ENCODE peak calls at places on chromosome 10, in eight cellular contexts. One of them, this sample, is unnamed.

GRCh38 chr10:33193867-33194521 is 140.5 kb downstream of the NRP1 start:
- DNase-seq in fibroblast of lung: peak; percentile 54
- DNase-seq in IMR-90: peak; percentile 74
- DNase-seq in choroid plexus epithelial cell: peak; percentile 72
- DNase-seq in cardiac fibroblast: peak; percentile 92
- DNase-seq in lower leg skin: peak; percentile 65
- DNase-seq in spleen: no peak
- DNase-seq in pancreas: no peak
- DNase-seq in this sample: peak; percentile 67

GRCh38 chr10:93218386-93218785 is 144.7 kb downstream of the CYP26A1 start:
- DNase-seq in fibroblast of lung: no peak
- DNase-seq in IMR-90: no peak
- DNase-seq in choroid plexus epithelial cell: no peak
- DNase-seq in cardiac fibroblast: no peak
- DNase-seq in lower leg skin: no peak
- DNase-seq in spleen: no peak
- DNase-seq in pancreas: no peak
- DNase-seq in this sample: no peak

GRCh38 chr10:83078160-83078559 is 1061.1 kb upstream of the GHITM start:
- DNase-seq in fibroblast of lung: peak; percentile 22
- DNase-seq in IMR-90: no peak
- DNase-seq in choroid plexus epithelial cell: no peak
- DNase-seq in cardiac fibroblast: peak; percentile 17
- DNase-seq in lower leg skin: no peak
- DNase-seq in spleen: no peak
- DNase-seq in pancreas: no peak
- DNase-seq in this sample: no peak

GRCh38 chr10:1193561-1193960 is 137.4 kb downstream of the WDR37 start:
- DNase-seq in fibroblast of lung: no peak
- DNase-seq in IMR-90: no peak
- DNase-seq in choroid plexus epithelial cell: no peak
- DNase-seq in cardiac fibroblast: no peak
- DNase-seq in lower leg skin: no peak
- DNase-seq in spleen: no peak
- DNase-seq in pancreas: no peak
- DNase-seq in this sample: no peak

GRCh38 chr10:73339436-73339835 is 19.2 kb downstream of the CFAP70 start:
- DNase-seq in fibroblast of lung: no peak
- DNase-seq in IMR-90: no peak
- DNase-seq in choroid plexus epithelial cell: no peak
- DNase-seq in cardiac fibroblast: no peak
- DNase-seq in lower leg skin: no peak
- DNase-seq in spleen: no peak
- DNase-seq in pancreas: no peak
- DNase-seq in this sample: no peak

GRCh38 chr10:63829020-63829419 is 307.8 kb downstream of the REEP3 start:
- DNase-seq in fibroblast of lung: no peak
- DNase-seq in IMR-90: no peak
- DNase-seq in choroid plexus epithelial cell: peak; percentile 26
- DNase-seq in cardiac fibroblast: peak; percentile 19
- DNase-seq in lower leg skin: no peak
- DNase-seq in spleen: no peak
- DNase-seq in pancreas: no peak
- DNase-seq in this sample: peak; percentile 21

GRCh38 chr10:16746856-16747255 is 70.4 kb downstream of the RSU1 start:
- DNase-seq in fibroblast of lung: no peak
- DNase-seq in IMR-90: no peak
- DNase-seq in choroid plexus epithelial cell: no peak
- DNase-seq in cardiac fibroblast: no peak
- DNase-seq in lower leg skin: no peak
- DNase-seq in spleen: no peak
- DNase-seq in pancreas: no peak
- DNase-seq in this sample: no peak

GRCh38 chr10:43040482-43041256 is 36.2 kb upstream of the RET start:
- DNase-seq in fibroblast of lung: no peak
- DNase-seq in IMR-90: no peak
- DNase-seq in choroid plexus epithelial cell: no peak
- DNase-seq in cardiac fibroblast: no peak
- DNase-seq in lower leg skin: peak; percentile 8
- DNase-seq in spleen: no peak
- DNase-seq in pancreas: no peak
- DNase-seq in this sample: no peak

GRCh38 chr10:6275022-6275997 is 72.6 kb downstream of the PFKFB3 start:
- DNase-seq in fibroblast of lung: peak; percentile 99
- DNase-seq in IMR-90: peak; percentile 99
- DNase-seq in choroid plexus epithelial cell: peak; percentile 97
- DNase-seq in cardiac fibroblast: peak; percentile 99
- DNase-seq in lower leg skin: peak; percentile 96
- DNase-seq in spleen: peak; percentile 97
- DNase-seq in pancreas: no peak
- DNase-seq in this sample: peak; percentile 99

GRCh38 chr10:44373341-44373995 is 11.4 kb downstream of the CXCL12 start:
- DNase-seq in fibroblast of lung: no peak
- DNase-seq in IMR-90: no peak
- DNase-seq in choroid plexus epithelial cell: no peak
- DNase-seq in cardiac fibroblast: no peak
- DNase-seq in lower leg skin: no peak
- DNase-seq in spleen: peak; percentile 69
- DNase-seq in pancreas: no peak
- DNase-seq in this sample: no peak

GRCh38 chr10:132392184-132392800 is 4.7 kb upstream of the PWWP2B start:
- DNase-seq in fibroblast of lung: no peak
- DNase-seq in IMR-90: no peak
- DNase-seq in choroid plexus epithelial cell: no peak
- DNase-seq in cardiac fibroblast: no peak
- DNase-seq in lower leg skin: no peak
- DNase-seq in spleen: peak; percentile 11
- DNase-seq in pancreas: no peak
- DNase-seq in this sample: no peak

GRCh38 chr10:113739577-113739976 is 11.9 kb upstream of the PLEKHS1 start:
- DNase-seq in fibroblast of lung: no peak
- DNase-seq in IMR-90: no peak
- DNase-seq in choroid plexus epithelial cell: no peak
- DNase-seq in cardiac fibroblast: no peak
- DNase-seq in lower leg skin: no peak
- DNase-seq in spleen: no peak
- DNase-seq in pancreas: no peak
- DNase-seq in this sample: no peak

GRCh38 chr10:28879875-28880381 is 202.6 kb downstream of the BAMBI start:
- DNase-seq in fibroblast of lung: no peak
- DNase-seq in IMR-90: no peak
- DNase-seq in choroid plexus epithelial cell: no peak
- DNase-seq in cardiac fibroblast: peak; percentile 5
- DNase-seq in lower leg skin: no peak
- DNase-seq in spleen: no peak
- DNase-seq in pancreas: no peak
- DNase-seq in this sample: no peak

GRCh38 chr10:70479626-70480253 is 1.2 kb downstream of the PALD1 start:
- DNase-seq in fibroblast of lung: no peak
- DNase-seq in IMR-90: no peak
- DNase-seq in choroid plexus epithelial cell: no peak
- DNase-seq in cardiac fibroblast: no peak
- DNase-seq in lower leg skin: no peak
- DNase-seq in spleen: no peak
- DNase-seq in pancreas: no peak
- DNase-seq in this sample: no peak

GRCh38 chr10:70479161-70479531 is 579 bp downstream of the PALD1 start:
- DNase-seq in fibroblast of lung: no peak
- DNase-seq in IMR-90: no peak
- DNase-seq in choroid plexus epithelial cell: no peak
- DNase-seq in cardiac fibroblast: no peak
- DNase-seq in lower leg skin: no peak
- DNase-seq in spleen: no peak
- DNase-seq in pancreas: no peak
- DNase-seq in this sample: no peak

GRCh38 chr10:70481831-70482530 is 3.4 kb downstream of the PALD1 start:
- DNase-seq in fibroblast of lung: no peak
- DNase-seq in IMR-90: no peak
- DNase-seq in choroid plexus epithelial cell: no peak
- DNase-seq in cardiac fibroblast: no peak
- DNase-seq in lower leg skin: no peak
- DNase-seq in spleen: peak; percentile 84
- DNase-seq in pancreas: no peak
- DNase-seq in this sample: no peak

GRCh38 chr10:70481105-70481504 is 2.5 kb downstream of the PALD1 start:
- DNase-seq in fibroblast of lung: no peak
- DNase-seq in IMR-90: no peak
- DNase-seq in choroid plexus epithelial cell: no peak
- DNase-seq in cardiac fibroblast: no peak
- DNase-seq in lower leg skin: no peak
- DNase-seq in spleen: no peak
- DNase-seq in pancreas: no peak
- DNase-seq in this sample: no peak

GRCh38 chr10:70480254-70480861 is 1.8 kb downstream of the PALD1 start:
- DNase-seq in fibroblast of lung: no peak
- DNase-seq in IMR-90: no peak
- DNase-seq in choroid plexus epithelial cell: no peak
- DNase-seq in cardiac fibroblast: no peak
- DNase-seq in lower leg skin: no peak
- DNase-seq in spleen: no peak
- DNase-seq in pancreas: peak; percentile 87
- DNase-seq in this sample: no peak
- H3K4me3 ChIP-seq in fibroblast of lung: no peak overlapping the region
- H3K4me3 ChIP-seq in IMR-90: no peak overlapping the region
- H3K4me3 ChIP-seq in choroid plexus epithelial cell: no peak overlapping the region
- H3K4me3 ChIP-seq in cardiac fibroblast: no peak overlapping the region
- H3K4me3 ChIP-seq in lower leg skin: no peak overlapping the region
- H3K4me3 ChIP-seq in spleen: peak overlapping the region; percentile 66
- H3K4me3 ChIP-seq in pancreas: no peak overlapping the region
- H3K4me3 ChIP-seq in this sample: no peak overlapping the region

GRCh38 chr10:124890225-124890624 is 51.7 kb upstream of the ZRANB1 start:
- DNase-seq in fibroblast of lung: no peak
- DNase-seq in IMR-90: peak; percentile 6
- DNase-seq in choroid plexus epithelial cell: no peak
- DNase-seq in cardiac fibroblast: no peak
- DNase-seq in lower leg skin: no peak
- DNase-seq in spleen: no peak
- DNase-seq in pancreas: no peak
- DNase-seq in this sample: no peak

GRCh38 chr10:124892031-124892430 is 49.9 kb upstream of the ZRANB1 start:
- DNase-seq in fibroblast of lung: peak; percentile 44
- DNase-seq in IMR-90: no peak
- DNase-seq in choroid plexus epithelial cell: no peak
- DNase-seq in cardiac fibroblast: no peak
- DNase-seq in lower leg skin: no peak
- DNase-seq in spleen: no peak
- DNase-seq in pancreas: no peak
- DNase-seq in this sample: no peak

GRCh38 chr10:124883510-124884321 is 58.2 kb upstream of the ZRANB1 start:
- DNase-seq in fibroblast of lung: no peak
- DNase-seq in IMR-90: no peak
- DNase-seq in choroid plexus epithelial cell: no peak
- DNase-seq in cardiac fibroblast: no peak
- DNase-seq in lower leg skin: no peak
- DNase-seq in spleen: no peak
- DNase-seq in pancreas: no peak
- DNase-seq in this sample: no peak

GRCh38 chr10:124886195-124886594 is 55.7 kb upstream of the ZRANB1 start:
- DNase-seq in fibroblast of lung: peak; percentile 5
- DNase-seq in IMR-90: no peak
- DNase-seq in choroid plexus epithelial cell: peak; percentile 10
- DNase-seq in cardiac fibroblast: peak; percentile 31
- DNase-seq in lower leg skin: no peak
- DNase-seq in spleen: no peak
- DNase-seq in pancreas: no peak
- DNase-seq in this sample: no peak

GRCh38 chr10:124888262-124888661 is 53.7 kb upstream of the ZRANB1 start:
- DNase-seq in fibroblast of lung: no peak
- DNase-seq in IMR-90: no peak
- DNase-seq in choroid plexus epithelial cell: no peak
- DNase-seq in cardiac fibroblast: no peak
- DNase-seq in lower leg skin: no peak
- DNase-seq in spleen: no peak
- DNase-seq in pancreas: no peak
- DNase-seq in this sample: no peak
- TF ChIP-seq CTCF in fibroblast of lung: no peak
- TF ChIP-seq CTCF in IMR-90: no peak
- TF ChIP-seq CTCF in choroid plexus epithelial cell: no peak
- TF ChIP-seq CTCF in cardiac fibroblast: no peak
- TF ChIP-seq CTCF in lower leg skin: no peak
- TF ChIP-seq CTCF in spleen: no peak
- TF ChIP-seq CTCF in pancreas: no peak
- TF ChIP-seq CTCF in this sample: no peak

DNA sequence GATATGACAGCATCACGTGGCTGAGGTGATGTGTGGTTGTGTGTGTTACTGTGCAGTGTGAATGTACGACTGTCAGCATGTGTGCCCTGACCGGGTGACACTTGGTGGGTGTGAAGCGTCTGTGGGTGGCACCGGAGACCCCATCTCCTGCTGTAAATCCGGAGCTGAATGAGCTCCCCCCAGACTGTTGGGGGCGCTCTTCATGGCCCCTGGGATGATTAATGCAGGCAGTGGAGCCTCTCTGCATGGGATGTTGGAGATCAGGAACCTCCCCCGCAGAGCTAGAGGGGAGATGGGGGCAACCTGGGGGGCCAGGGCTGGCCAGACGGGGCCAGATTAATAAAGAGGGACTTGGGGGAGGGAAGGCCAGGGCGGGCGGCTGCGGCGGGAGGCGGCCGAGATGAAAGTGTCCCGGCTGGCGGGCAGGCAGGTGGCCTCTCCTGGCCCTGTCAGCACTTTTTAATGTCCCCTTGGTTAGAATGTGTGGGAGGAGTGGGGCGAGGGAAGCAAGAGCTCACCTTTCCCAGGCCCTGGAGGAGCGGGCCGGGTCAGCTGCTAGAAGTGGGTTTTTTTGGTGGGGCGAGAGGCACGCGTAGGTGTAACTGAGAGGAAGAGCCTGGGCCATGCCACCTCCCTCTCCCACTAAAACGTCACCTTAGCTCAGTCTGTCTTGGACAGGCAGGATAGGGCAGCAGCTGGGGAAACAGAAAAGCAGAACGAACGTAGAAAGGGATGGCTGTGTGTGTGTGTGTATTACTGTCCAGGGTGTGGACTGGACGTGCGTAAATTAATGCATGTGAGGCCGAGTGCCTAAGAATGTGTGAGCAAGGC is 34.2 kb downstream of the HIF1AN start:
- DNase-seq in fibroblast of lung: no peak
- DNase-seq in IMR-90: no peak
- DNase-seq in choroid plexus epithelial cell: no peak
- DNase-seq in cardiac fibroblast: no peak
- DNase-seq in lower leg skin: no peak
- DNase-seq in spleen: no peak
- DNase-seq in pancreas: no peak
- DNase-seq in this sample: no peak
- H3K4me3 ChIP-seq in fibroblast of lung: no peak overlapping the region
- H3K4me3 ChIP-seq in IMR-90: no peak overlapping the region
- H3K4me3 ChIP-seq in choroid plexus epithelial cell: no peak overlapping the region
- H3K4me3 ChIP-seq in cardiac fibroblast: no peak overlapping the region
- H3K4me3 ChIP-seq in lower leg skin: no peak overlapping the region
- H3K4me3 ChIP-seq in spleen: no peak overlapping the region
- H3K4me3 ChIP-seq in pancreas: peak overlapping the region; percentile 49
- H3K4me3 ChIP-seq in this sample: no peak overlapping the region

DNA sequence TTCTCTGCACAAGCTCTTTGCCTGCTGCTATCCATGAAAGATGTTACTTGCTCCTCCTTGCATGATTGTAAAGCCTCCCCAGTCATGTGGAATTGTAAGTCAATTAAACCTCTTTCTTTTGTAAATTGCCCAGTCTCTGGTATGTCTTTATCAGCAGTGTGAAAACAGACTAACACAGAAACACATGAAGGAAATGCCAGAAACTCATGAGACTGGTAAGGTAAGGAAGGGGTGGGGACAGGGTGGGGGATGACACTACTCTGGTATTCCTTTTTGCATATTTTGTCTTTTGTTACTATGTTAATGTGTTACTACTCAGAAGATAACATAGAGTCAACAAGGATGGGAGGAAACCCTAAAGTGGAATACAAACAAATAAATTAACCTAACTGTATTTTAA is 69.8 kb upstream of the DRGX start:
- DNase-seq in fibroblast of lung: no peak
- DNase-seq in IMR-90: no peak
- DNase-seq in choroid plexus epithelial cell: no peak
- DNase-seq in cardiac fibroblast: no peak
- DNase-seq in lower leg skin: no peak
- DNase-seq in spleen: no peak
- DNase-seq in pancreas: no peak
- DNase-seq in this sample: no peak
- TF ChIP-seq CTCF in fibroblast of lung: no peak
- TF ChIP-seq CTCF in IMR-90: no peak
- TF ChIP-seq CTCF in choroid plexus epithelial cell: no peak
- TF ChIP-seq CTCF in cardiac fibroblast: no peak
- TF ChIP-seq CTCF in lower leg skin: no peak
- TF ChIP-seq CTCF in spleen: no peak
- TF ChIP-seq CTCF in pancreas: no peak
- TF ChIP-seq CTCF in this sample: no peak